ENCODE peak calls at places on chromosomes 4 and X, in five cellular contexts. M, C, J, H and Z are unnamed samples. For H3K4me1, the result is how much of the 10 kb centered on the place peaks cover.

GRCh38 chr4:38387348-38387747 is 276.7 kb upstream of the KLF3 start:
- DNase-seq in M (peak), C (no peak), J (no peak), H (peak), Z (no peak)

GRCh38 chrX:104310084-104310483 is 55.4 kb upstream of the ESX1 start:
- DNase-seq in M (peak), C (no peak), J (no peak), H (no peak), Z (no peak)

GRCh38 chrX:71533850-71534515 is 1.1 kb downstream of the OGT start:
- DNase-seq in M (peak), C (peak), J (peak), H (peak), Z (peak)

GRCh38 chr4:1981251-1982055 is 27.3 kb downstream of the NELFA start:
- DNase-seq in M (peak), C (peak), J (peak), H (no peak), Z (no peak)

GRCh38 chrX:43860646-43861370 is 21.4 kb downstream of the MAOB start:
- DNase-seq in M (peak), C (no peak), J (peak), H (no peak), Z (no peak)

GRCh38 chr4:108560624-108561023 is 59.8 kb upstream of the RPL34 start:
- DNase-seq in M (no peak), C (no peak), J (no peak), H (no peak), Z (no peak)

GRCh38 chr4:25020240-25020639 is 10.5 kb downstream of the LGI2 start:
- DNase-seq in M (peak), C (no peak), J (peak), H (no peak), Z (no peak)

GRCh38 chr4:151744614-151745013 is 16.2 kb downstream of the GATB start:
- DNase-seq in M (peak), C (peak), J (peak), H (no peak), Z (no peak)

GRCh38 chr4:53654300-53654758 is 63.0 kb upstream of the LNX1 start:
- DNase-seq in M (peak), C (no peak), J (no peak), H (no peak), Z (no peak)

GRCh38 chr4:119016636-119017035 is 119.0 kb upstream of the MYOZ2 start:
- DNase-seq in M (peak), C (no peak), J (no peak), H (no peak), Z (no peak)

GRCh38 chr4:4735870-4736269 is 123.6 kb upstream of the MSX1 start:
- DNase-seq in M (peak), C (no peak), J (no peak), H (no peak), Z (no peak)

GRCh38 chr4:142696334-142697122 is 149.6 kb downstream of the INPP4B start:
- DNase-seq in M (no peak), C (no peak), J (no peak), H (no peak), Z (no peak)
- H3K4me3 ChIP-seq in M (no peak), C (no peak), J (no peak), H (no peak), Z (peak)

GRCh38 chr4:141702472-141703182 is 66.2 kb downstream of the IL15 start:
- DNase-seq in M (peak), C (peak), J (no peak), H (peak), Z (no peak)
- H3K4me1 ChIP-seq in M (under half), C (under half), J (under half), H (under half), Z (under half)

DNA sequence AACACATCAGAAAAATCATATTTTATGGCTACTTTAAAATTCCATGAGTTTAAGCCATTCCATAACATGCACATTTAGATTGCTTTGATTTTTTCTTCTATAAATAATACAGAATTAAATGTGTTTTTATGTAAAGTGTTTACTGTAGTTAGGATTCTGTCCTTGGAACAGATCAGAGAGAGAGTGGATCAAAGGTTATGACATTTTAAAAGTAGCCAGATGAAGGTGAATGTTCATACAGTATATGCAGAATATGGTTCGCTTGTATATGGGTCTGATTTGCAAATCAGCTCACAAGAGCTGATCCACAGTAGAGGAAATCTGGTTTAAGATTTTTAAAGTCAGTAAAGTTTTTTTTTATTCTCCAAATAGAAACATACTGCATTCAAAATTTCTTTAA is 7.2 kb upstream of the PALLD start:
- DNase-seq in M (no peak), C (no peak), J (no peak), H (no peak), Z (no peak)
- H3K4me3 ChIP-seq in M (no peak), C (no peak), J (peak), H (no peak), Z (no peak)

DNA sequence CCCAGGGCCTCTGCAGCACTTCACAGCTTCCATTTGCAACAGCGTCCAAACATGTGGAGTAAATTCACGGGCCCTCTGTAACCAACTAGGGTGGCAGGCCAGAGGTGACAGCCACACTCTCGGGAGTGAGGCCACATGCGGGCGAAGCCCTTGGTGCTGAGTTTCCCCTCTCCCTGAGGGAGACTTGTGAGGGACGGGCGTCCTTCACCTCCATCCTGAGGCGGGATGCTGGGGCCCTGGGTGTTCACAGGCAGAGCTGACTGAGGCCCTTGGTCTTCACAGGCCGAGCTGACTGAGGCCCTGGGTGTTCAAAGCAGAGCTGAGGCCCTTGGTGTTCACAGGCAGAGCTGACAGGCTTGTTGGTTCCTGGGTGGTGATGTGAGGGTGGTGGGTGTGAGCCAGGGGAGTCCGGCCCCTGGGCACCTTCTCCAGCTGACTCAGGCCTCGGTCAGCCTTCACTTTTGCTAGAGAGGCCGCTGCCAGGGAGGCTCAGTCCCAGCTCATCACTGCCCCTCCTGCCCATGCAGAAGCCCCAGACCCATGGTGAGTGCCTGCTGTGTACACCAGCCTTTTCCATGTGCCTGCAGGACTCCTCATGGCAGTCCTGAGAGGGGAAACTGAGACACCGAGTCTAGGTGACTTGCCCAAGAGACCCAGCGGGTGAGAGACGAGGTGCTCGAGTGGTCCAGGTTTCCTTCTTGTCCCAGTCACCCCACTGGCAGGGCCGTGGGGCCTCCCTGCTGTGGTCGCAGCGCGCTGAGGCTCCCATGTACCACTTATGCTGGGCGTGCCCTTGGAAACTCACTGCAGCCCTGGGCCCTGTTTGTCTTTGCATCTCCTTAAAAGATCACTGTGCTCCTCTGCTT is 8.5 kb downstream of the WFS1 start:
- DNase-seq in M (no peak), C (no peak), J (no peak), H (no peak), Z (no peak)
- H3K4me1 ChIP-seq in M (under half), C (under half), J (under half), H (half or more), Z (under half)

GRCh38 chrX:10078266-10078665 is 78.5 kb upstream of the CLCN4 start:
- DNase-seq in M (no peak), C (no peak), J (no peak), H (no peak), Z (no peak)
- H3K4me3 ChIP-seq in M (no peak), C (no peak), J (no peak), H (no peak), Z (no peak)

GRCh38 chr4:73447701-73448100 is 11.7 kb downstream of the AFP start:
- DNase-seq in M (peak), C (no peak), J (no peak), H (no peak), Z (no peak)
- H3K4me1 ChIP-seq in M (under half), C (under half), J (under half), H (under half), Z (under half)

GRCh38 chrX:39821709-39822095 is 276.1 kb downstream of the BCOR start:
- DNase-seq in M (no peak), C (no peak), J (no peak), H (no peak), Z (no peak)
- H3K4me3 ChIP-seq in M (no peak), C (peak), J (peak), H (no peak), Z (no peak)

GRCh38 chrX:70481871-70482270 is 37.2 kb downstream of the DLG3 start:
- DNase-seq in M (no peak), C (no peak), J (no peak), H (no peak), Z (no peak)
- H3K4me1 ChIP-seq in M (under half), C (under half), J (under half), H (under half), Z (under half)

GRCh38 chrX:40733691-40734090 is 1.7 kb downstream of the MED14 start:
- DNase-seq in M (no peak), C (no peak), J (no peak), H (no peak), Z (no peak)
- H3K4me3 ChIP-seq in M (no peak), C (peak), J (no peak), H (peak), Z (peak)